ENCODE peak calls at places on chromosomes 6 and 20, in ten cellular contexts. One of them, this sample, is unnamed.

GRCh38 chr6:158086706-158087518 is 81.2 kb downstream of the SERAC1 start:
- DNase-seq in hypothalamus: peak
- DNase-seq in effector memory CD8-positive, alpha-beta T cell: no peak
- DNase-seq in NCI-H2081 treated with DMSO at 0.1 percent for 48 hours: no peak
- DNase-seq in iPS-NIHi11: no peak
- DNase-seq in NCI-H446 treated with DMSO at 0.1 percent for 48 hours: no peak
- DNase-seq in T-helper 1 cell: no peak
- DNase-seq in caudate nucleus: no peak
- DNase-seq in cerebellum: peak
- DNase-seq in dermis microvascular lymphatic vessel endothelial cell: no peak
- DNase-seq in this sample: no peak

GRCh38 chr20:63172726-63173125 is 43.2 kb downstream of the YTHDF1 start:
- DNase-seq in iPS-NIHi11: peak
- DNase-seq in NCI-H446 treated with DMSO at 0.1 percent for 48 hours: no peak
- DNase-seq in cerebellum: no peak
- DNase-seq in caudate nucleus: no peak
- DNase-seq in T-helper 1 cell: no peak
- DNase-seq in dermis microvascular lymphatic vessel endothelial cell: no peak
- DNase-seq in NCI-H2081 treated with DMSO at 0.1 percent for 48 hours: no peak
- DNase-seq in effector memory CD8-positive, alpha-beta T cell: no peak
- DNase-seq in hypothalamus: no peak
- DNase-seq in this sample: no peak

GRCh38 chr20:25083141-25083772 is 1.3 kb upstream of the VSX1 start:
- DNase-seq in dermis microvascular lymphatic vessel endothelial cell: no peak
- DNase-seq in iPS-NIHi11: no peak
- DNase-seq in hypothalamus: no peak
- DNase-seq in NCI-H446 treated with DMSO at 0.1 percent for 48 hours: no peak
- DNase-seq in cerebellum: no peak
- DNase-seq in NCI-H2081 treated with DMSO at 0.1 percent for 48 hours: no peak
- DNase-seq in effector memory CD8-positive, alpha-beta T cell: no peak
- DNase-seq in T-helper 1 cell: no peak
- DNase-seq in caudate nucleus: no peak
- DNase-seq in this sample: no peak

GRCh38 chr6:3727036-3727435 is 24.5 kb downstream of the PXDC1 start:
- DNase-seq in cerebellum: no peak
- DNase-seq in caudate nucleus: no peak
- DNase-seq in T-helper 1 cell: no peak
- DNase-seq in dermis microvascular lymphatic vessel endothelial cell: no peak
- DNase-seq in NCI-H2081 treated with DMSO at 0.1 percent for 48 hours: no peak
- DNase-seq in effector memory CD8-positive, alpha-beta T cell: no peak
- DNase-seq in NCI-H446 treated with DMSO at 0.1 percent for 48 hours: no peak
- DNase-seq in iPS-NIHi11: no peak
- DNase-seq in hypothalamus: no peak
- DNase-seq in this sample: no peak

GRCh38 chr6:133973109-133973971 is 20.3 kb downstream of the TBPL1 start:
- DNase-seq in dermis microvascular lymphatic vessel endothelial cell: peak
- DNase-seq in T-helper 1 cell: no peak
- DNase-seq in caudate nucleus: no peak
- DNase-seq in NCI-H446 treated with DMSO at 0.1 percent for 48 hours: peak
- DNase-seq in cerebellum: peak
- DNase-seq in NCI-H2081 treated with DMSO at 0.1 percent for 48 hours: peak
- DNase-seq in iPS-NIHi11: peak
- DNase-seq in hypothalamus: no peak
- DNase-seq in effector memory CD8-positive, alpha-beta T cell: no peak
- DNase-seq in this sample: no peak

GRCh38 chr6:14017626-14018475 is 93.1 kb downstream of the RNF182 start:
- DNase-seq in hypothalamus: no peak
- DNase-seq in effector memory CD8-positive, alpha-beta T cell: no peak
- DNase-seq in T-helper 1 cell: no peak
- DNase-seq in dermis microvascular lymphatic vessel endothelial cell: no peak
- DNase-seq in iPS-NIHi11: no peak
- DNase-seq in caudate nucleus: no peak
- DNase-seq in cerebellum: no peak
- DNase-seq in NCI-H446 treated with DMSO at 0.1 percent for 48 hours: no peak
- DNase-seq in NCI-H2081 treated with DMSO at 0.1 percent for 48 hours: no peak
- DNase-seq in this sample: no peak

GRCh38 chr6:75296811-75297779 is 12.5 kb upstream of the TMEM30A start:
- DNase-seq in dermis microvascular lymphatic vessel endothelial cell: peak
- DNase-seq in cerebellum: peak
- DNase-seq in T-helper 1 cell: no peak
- DNase-seq in NCI-H2081 treated with DMSO at 0.1 percent for 48 hours: peak
- DNase-seq in hypothalamus: no peak
- DNase-seq in NCI-H446 treated with DMSO at 0.1 percent for 48 hours: peak
- DNase-seq in caudate nucleus: no peak
- DNase-seq in iPS-NIHi11: peak
- DNase-seq in effector memory CD8-positive, alpha-beta T cell: no peak
- DNase-seq in this sample: peak

GRCh38 chr6:166025149-166025898 is 142.3 kb downstream of the TBXT start:
- DNase-seq in dermis microvascular lymphatic vessel endothelial cell: no peak
- DNase-seq in NCI-H2081 treated with DMSO at 0.1 percent for 48 hours: no peak
- DNase-seq in iPS-NIHi11: no peak
- DNase-seq in cerebellum: peak
- DNase-seq in T-helper 1 cell: no peak
- DNase-seq in hypothalamus: no peak
- DNase-seq in NCI-H446 treated with DMSO at 0.1 percent for 48 hours: no peak
- DNase-seq in caudate nucleus: no peak
- DNase-seq in effector memory CD8-positive, alpha-beta T cell: no peak
- DNase-seq in this sample: no peak

GRCh38 chr20:61117725-61118124 is 134.3 kb upstream of the CDH4 start:
- DNase-seq in caudate nucleus: no peak
- DNase-seq in effector memory CD8-positive, alpha-beta T cell: no peak
- DNase-seq in NCI-H2081 treated with DMSO at 0.1 percent for 48 hours: no peak
- DNase-seq in dermis microvascular lymphatic vessel endothelial cell: no peak
- DNase-seq in iPS-NIHi11: no peak
- DNase-seq in cerebellum: no peak
- DNase-seq in NCI-H446 treated with DMSO at 0.1 percent for 48 hours: no peak
- DNase-seq in hypothalamus: no peak
- DNase-seq in T-helper 1 cell: no peak
- DNase-seq in this sample: no peak

GRCh38 chr6:34056301-34056700 is 89.6 kb downstream of the GRM4 start:
- DNase-seq in hypothalamus: no peak
- DNase-seq in cerebellum: no peak
- DNase-seq in NCI-H446 treated with DMSO at 0.1 percent for 48 hours: no peak
- DNase-seq in dermis microvascular lymphatic vessel endothelial cell: no peak
- DNase-seq in iPS-NIHi11: peak
- DNase-seq in T-helper 1 cell: no peak
- DNase-seq in caudate nucleus: no peak
- DNase-seq in NCI-H2081 treated with DMSO at 0.1 percent for 48 hours: no peak
- DNase-seq in effector memory CD8-positive, alpha-beta T cell: no peak
- DNase-seq in this sample: peak

GRCh38 chr6:1574895-1575212 is 34.9 kb upstream of the FOXC1 start:
- DNase-seq in T-helper 1 cell: no peak
- DNase-seq in cerebellum: no peak
- DNase-seq in iPS-NIHi11: peak
- DNase-seq in NCI-H446 treated with DMSO at 0.1 percent for 48 hours: no peak
- DNase-seq in NCI-H2081 treated with DMSO at 0.1 percent for 48 hours: no peak
- DNase-seq in dermis microvascular lymphatic vessel endothelial cell: no peak
- DNase-seq in caudate nucleus: no peak
- DNase-seq in hypothalamus: no peak
- DNase-seq in effector memory CD8-positive, alpha-beta T cell: no peak
- DNase-seq in this sample: no peak

GRCh38 chr6:15893556-15894253 is 230.9 kb upstream of the DTNBP1 start:
- DNase-seq in NCI-H446 treated with DMSO at 0.1 percent for 48 hours: no peak
- DNase-seq in iPS-NIHi11: peak
- DNase-seq in effector memory CD8-positive, alpha-beta T cell: no peak
- DNase-seq in caudate nucleus: no peak
- DNase-seq in T-helper 1 cell: no peak
- DNase-seq in NCI-H2081 treated with DMSO at 0.1 percent for 48 hours: no peak
- DNase-seq in dermis microvascular lymphatic vessel endothelial cell: no peak
- DNase-seq in hypothalamus: no peak
- DNase-seq in cerebellum: no peak
- DNase-seq in this sample: no peak

GRCh38 chr20:13200767-13201500 is 20.1 kb upstream of the ISM1 start:
- DNase-seq in iPS-NIHi11: peak
- DNase-seq in hypothalamus: no peak
- DNase-seq in T-helper 1 cell: no peak
- DNase-seq in cerebellum: no peak
- DNase-seq in caudate nucleus: no peak
- DNase-seq in effector memory CD8-positive, alpha-beta T cell: no peak
- DNase-seq in NCI-H2081 treated with DMSO at 0.1 percent for 48 hours: peak
- DNase-seq in dermis microvascular lymphatic vessel endothelial cell: no peak
- DNase-seq in NCI-H446 treated with DMSO at 0.1 percent for 48 hours: no peak
- DNase-seq in this sample: no peak

GRCh38 chr6:150392452-150393220 is 23.8 kb downstream of the IYD start:
- DNase-seq in effector memory CD8-positive, alpha-beta T cell: no peak
- DNase-seq in cerebellum: no peak
- DNase-seq in caudate nucleus: no peak
- DNase-seq in NCI-H2081 treated with DMSO at 0.1 percent for 48 hours: no peak
- DNase-seq in T-helper 1 cell: no peak
- DNase-seq in hypothalamus: no peak
- DNase-seq in iPS-NIHi11: no peak
- DNase-seq in dermis microvascular lymphatic vessel endothelial cell: no peak
- DNase-seq in NCI-H446 treated with DMSO at 0.1 percent for 48 hours: no peak
- DNase-seq in this sample: no peak

GRCh38 chr6:160043784-160044183 is 74.9 kb downstream of the IGF2R start:
- DNase-seq in effector memory CD8-positive, alpha-beta T cell: no peak
- DNase-seq in iPS-NIHi11: no peak
- DNase-seq in NCI-H2081 treated with DMSO at 0.1 percent for 48 hours: no peak
- DNase-seq in NCI-H446 treated with DMSO at 0.1 percent for 48 hours: no peak
- DNase-seq in caudate nucleus: no peak
- DNase-seq in T-helper 1 cell: no peak
- DNase-seq in dermis microvascular lymphatic vessel endothelial cell: no peak
- DNase-seq in hypothalamus: no peak
- DNase-seq in cerebellum: no peak
- DNase-seq in this sample: no peak

GRCh38 chr20:63750807-63751470 is 11.4 kb downstream of the SLC2A4RG start:
- DNase-seq in cerebellum: no peak
- DNase-seq in T-helper 1 cell: no peak
- DNase-seq in iPS-NIHi11: no peak
- DNase-seq in hypothalamus: no peak
- DNase-seq in NCI-H446 treated with DMSO at 0.1 percent for 48 hours: no peak
- DNase-seq in NCI-H2081 treated with DMSO at 0.1 percent for 48 hours: no peak
- DNase-seq in caudate nucleus: no peak
- DNase-seq in effector memory CD8-positive, alpha-beta T cell: peak
- DNase-seq in dermis microvascular lymphatic vessel endothelial cell: no peak
- DNase-seq in this sample: no peak

GRCh38 chr20:50848846-50849673 is 54.2 kb downstream of the BCAS4 start:
- DNase-seq in effector memory CD8-positive, alpha-beta T cell: no peak
- DNase-seq in iPS-NIHi11: peak
- DNase-seq in caudate nucleus: no peak
- DNase-seq in dermis microvascular lymphatic vessel endothelial cell: no peak
- DNase-seq in NCI-H446 treated with DMSO at 0.1 percent for 48 hours: peak
- DNase-seq in NCI-H2081 treated with DMSO at 0.1 percent for 48 hours: no peak
- DNase-seq in hypothalamus: no peak
- DNase-seq in T-helper 1 cell: no peak
- DNase-seq in cerebellum: peak
- DNase-seq in this sample: no peak